ENCODE peak calls at places on chromosomes 4 and X, in ten cellular contexts. D, L, A, Z, H, J, Y, Q, R and T are unnamed samples. For H3K4me1, the result is how much of the 10 kb centered on the place peaks cover.

GRCh38 chr4:96097040-96097607 is 257.2 kb downstream of the PDHA2 start:
- DNase-seq in D (no peak), L (no peak), A (no peak), Z (no peak), H (no peak), J (no peak), Y (no peak), Q (no peak), R (no peak), T (no peak)

GRCh38 chrX:95764972-95765451 is 919.6 kb upstream of the DIAPH2 start:
- DNase-seq in D (no peak), L (peak), A (peak), Z (peak), H (peak), J (no peak), Y (peak), Q (peak), R (no peak), T (no peak)

GRCh38 chr4:176400816-176401461 is 81.2 kb downstream of the SPCS3 start:
- DNase-seq in D (no peak), L (no peak), A (peak), Z (no peak), H (no peak), J (no peak), Y (no peak), Q (no peak), R (no peak), T (no peak)

GRCh38 chr4:22338806-22339205 is 177.1 kb downstream of the ADGRA3 start:
- DNase-seq in D (no peak), L (no peak), A (no peak), Z (no peak), H (peak), J (no peak), Y (no peak), Q (no peak), R (no peak), T (no peak)

GRCh38 chr4:128468485-128468989 is 180.9 kb upstream of the PGRMC2 start:
- DNase-seq in D (no peak), L (no peak), A (peak), Z (no peak), H (peak), J (peak), Y (peak), Q (no peak), R (no peak), T (no peak)

GRCh38 chrX:40155617-40156471 is 58.1 kb upstream of the BCOR start:
- DNase-seq in D (no peak), L (no peak), A (no peak), Z (no peak), H (no peak), J (no peak), Y (peak), Q (no peak), R (no peak), T (no peak)

GRCh38 chrX:153771686-153772607 is 7.9 kb downstream of the PLXNB3 start:
- DNase-seq in D (no peak), L (no peak), A (no peak), Z (no peak), H (no peak), J (no peak), Y (peak), Q (no peak), R (no peak), T (no peak)

GRCh38 chr4:34250562-34250961 is 1993.8 kb downstream of the ARAP2 start:
- DNase-seq in D (no peak), L (no peak), A (peak), Z (no peak), H (no peak), J (no peak), Y (no peak), Q (no peak), R (no peak), T (no peak)

GRCh38 chrX:119482497-119483480 is 14.5 kb downstream of the SLC25A5 start:
- DNase-seq in D (peak), L (peak), A (peak), Z (peak), H (peak), J (peak), Y (peak), Q (peak), R (no peak), T (peak)

GRCh38 chr4:77047037-77047436 is 28.8 kb downstream of the CCNI start:
- DNase-seq in D (no peak), L (peak), A (peak), Z (no peak), H (no peak), J (no peak), Y (peak), Q (no peak), R (no peak), T (no peak)

GRCh38 chrX:134764202-134764785 is 106.0 kb upstream of the PLAC1 start:
- DNase-seq in D (no peak), L (peak), A (no peak), Z (no peak), H (no peak), J (no peak), Y (peak), Q (no peak), R (no peak), T (no peak)

GRCh38 chr4:108181704-108182103 is 13.0 kb upstream of the LEF1 start:
- DNase-seq in D (no peak), L (peak), A (no peak), Z (no peak), H (no peak), J (no peak), Y (no peak), Q (no peak), R (no peak), T (no peak)

GRCh38 chr4:171042989-171043524 is 770.1 kb upstream of the GALNTL6 start:
- DNase-seq in D (peak), L (no peak), A (no peak), Z (no peak), H (peak), J (no peak), Y (no peak), Q (no peak), R (no peak), T (peak)

GRCh38 chrX:150352581-150352980 is 10.5 kb upstream of the MAMLD1 start:
- DNase-seq in D (no peak), L (no peak), A (peak), Z (no peak), H (no peak), J (no peak), Y (no peak), Q (no peak), R (no peak), T (no peak)

GRCh38 chr4:66766557-66766956 is 778.7 kb downstream of the CENPC start:
- DNase-seq in D (no peak), L (no peak), A (no peak), Z (peak), H (no peak), J (no peak), Y (no peak), Q (no peak), R (no peak), T (no peak)

GRCh38 chrX:12339921-12340320 is 201.6 kb downstream of the FRMPD4 start:
- DNase-seq in D (no peak), L (no peak), A (no peak), Z (no peak), H (no peak), J (no peak), Y (no peak), Q (no peak), R (no peak), T (no peak)

GRCh38 chrX:49106930-49107329 is 16.6 kb downstream of the GPKOW start:
- DNase-seq in D (no peak), L (no peak), A (peak), Z (peak), H (peak), J (no peak), Y (peak), Q (peak), R (no peak), T (no peak)

GRCh38 chr4:1207603-1208265 is 35.4 kb upstream of the SPON2 start:
- DNase-seq in D (peak), L (no peak), A (peak), Z (no peak), H (peak), J (peak), Y (peak), Q (no peak), R (no peak), T (peak)

GRCh38 chr4:2827071-2827873 is 16.4 kb upstream of the ADD1 start:
- DNase-seq in D (peak), L (no peak), A (no peak), Z (no peak), H (no peak), J (no peak), Y (no peak), Q (no peak), R (no peak), T (peak)

GRCh38 chrX:70444326-70445196 is at the start of gene DLG3:
- DNase-seq in D (no peak), L (no peak), A (peak), Z (peak), H (peak), J (no peak), Y (peak), Q (no peak), R (no peak), T (no peak)

GRCh38 chr4:161256716-161257115 is 907.1 kb downstream of the FSTL5 start:
- DNase-seq in D (no peak), L (peak), A (no peak), Z (no peak), H (no peak), J (no peak), Y (no peak), Q (no peak), R (no peak), T (no peak)

GRCh38 chrX:135416546-135416945 is 5.2 kb upstream of the SMIM10L2A start:
- DNase-seq in D (no peak), L (no peak), A (no peak), Z (no peak), H (no peak), J (no peak), Y (no peak), Q (no peak), R (no peak), T (no peak)

GRCh38 chr4:145494666-145495065 is 13.0 kb downstream of the SMAD1 start:
- DNase-seq in D (no peak), L (no peak), A (no peak), Z (no peak), H (no peak), J (no peak), Y (no peak), Q (no peak), R (no peak), T (no peak)

GRCh38 chr4:140071806-140072205 is 82.2 kb downstream of the MAML3 start:
- DNase-seq in D (no peak), L (peak), A (peak), Z (no peak), H (no peak), J (peak), Y (no peak), Q (no peak), R (no peak), T (no peak)

GRCh38 chrX:48492293-48492910 is 16.4 kb upstream of the PORCN start:
- DNase-seq in D (no peak), L (no peak), A (peak), Z (no peak), H (no peak), J (no peak), Y (no peak), Q (no peak), R (no peak), T (no peak)

DNA sequence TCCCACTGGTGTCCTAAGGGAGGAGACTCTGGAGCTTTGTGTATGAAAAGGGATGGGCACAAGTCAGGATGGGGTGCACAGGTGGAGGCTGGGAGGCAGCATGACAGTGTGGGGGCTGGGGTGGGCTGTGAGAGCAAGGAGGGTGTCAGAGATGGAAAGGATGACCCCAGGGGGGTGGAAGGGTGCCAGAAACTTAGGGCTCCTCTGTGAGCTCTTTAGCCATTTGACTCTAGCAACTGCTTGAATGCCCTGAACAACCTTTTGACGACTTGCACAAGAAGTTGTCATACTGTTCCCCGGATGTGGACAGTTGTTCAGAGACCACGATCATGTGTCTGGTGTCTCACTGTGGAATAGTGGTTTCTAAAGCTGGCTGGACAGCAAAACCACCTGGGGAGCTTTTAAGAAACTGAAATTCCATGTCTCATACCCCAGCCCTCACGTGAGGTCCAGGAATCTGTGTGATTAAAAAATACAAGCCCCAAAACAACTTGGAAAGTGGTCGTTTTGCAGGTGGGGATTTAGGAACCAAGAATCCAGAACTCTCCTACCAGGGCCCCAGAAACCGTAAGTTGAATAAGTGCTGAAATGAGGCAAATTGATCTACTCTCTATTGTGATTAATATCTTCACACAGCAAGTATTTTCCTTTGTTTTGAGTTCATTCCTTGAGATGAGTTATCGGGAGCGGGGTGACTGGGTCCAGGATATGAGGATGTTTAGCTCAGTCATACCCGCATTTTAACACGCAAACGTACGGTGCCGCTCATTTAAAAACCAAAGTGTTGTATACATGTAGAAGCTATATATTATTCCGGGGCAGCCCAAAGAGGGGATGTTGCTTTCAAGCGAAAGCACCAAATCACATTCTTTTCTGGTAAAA is 3.4 kb downstream of the RHOH start:
- DNase-seq in D (no peak), L (peak), A (peak), Z (no peak), H (no peak), J (no peak), Y (no peak), Q (no peak), R (no peak), T (no peak)
- H3K27ac ChIP-seq in D (no peak), L (peak), A (no peak), Z (no peak), H (no peak), J (no peak), Y (no peak), Q (no peak), R (no peak), T (no peak)

DNA sequence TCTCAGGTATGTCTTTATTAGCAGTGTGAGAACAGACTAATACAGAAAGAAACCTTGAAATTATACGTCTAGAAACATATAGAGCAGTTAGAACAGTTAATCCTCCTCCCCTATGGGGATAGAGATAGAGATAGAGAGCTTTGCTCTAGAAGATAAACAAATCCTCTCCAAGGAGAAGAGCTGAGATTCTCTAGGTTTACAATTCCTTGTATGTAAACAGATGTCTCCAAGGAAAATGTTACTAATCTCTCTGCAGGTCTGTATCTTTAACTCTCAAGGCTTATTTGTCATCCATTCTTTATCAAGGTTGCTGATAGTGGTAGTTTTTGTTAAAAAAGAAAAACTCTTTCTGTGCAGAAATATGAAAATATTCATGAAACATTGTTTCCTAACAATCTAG is 282.1 kb upstream of the GIMD1 start:
- DNase-seq in D (no peak), L (no peak), A (no peak), Z (no peak), H (no peak), J (no peak), Y (no peak), Q (no peak), R (no peak), T (no peak)
- TF ChIP-seq CTCF in D (no peak), L (no peak), A (no peak), Z (no peak), H (no peak), J (no peak), Y (no peak), Q (no peak), R (no peak), T (no peak)

GRCh38 chr4:70943115-70943514 is 40.9 kb downstream of the MOB1B start:
- DNase-seq in D (no peak), L (no peak), A (no peak), Z (no peak), H (no peak), J (no peak), Y (no peak), Q (no peak), R (no peak), T (no peak)
- H3K4me1 ChIP-seq in D (under half), L (under half), A (under half), Z (under half), H (under half), J (under half), Y (under half), Q (under half), R (under half), T (under half)

DNA sequence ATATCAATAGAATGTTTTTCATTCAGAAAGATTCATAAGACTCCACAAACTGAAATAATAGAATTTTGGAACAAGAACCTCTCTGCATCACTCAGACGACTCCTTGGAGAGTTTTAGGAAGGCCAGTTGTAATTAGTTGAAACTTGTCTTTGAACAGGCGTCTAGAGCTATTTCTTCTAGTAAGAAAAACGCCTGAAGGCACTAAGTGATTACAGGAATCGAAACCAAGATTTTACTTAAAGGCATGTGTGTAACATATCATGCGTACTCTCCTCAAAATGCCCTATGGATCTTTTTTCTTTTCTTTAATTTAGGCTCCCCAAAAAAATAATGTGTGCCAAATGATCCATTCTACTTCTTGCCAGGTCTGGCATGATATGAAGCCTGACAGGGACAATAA is 80.2 kb upstream of the ATOH1 start:
- DNase-seq in D (no peak), L (peak), A (no peak), Z (no peak), H (no peak), J (no peak), Y (no peak), Q (no peak), R (no peak), T (no peak)
- H3K27ac ChIP-seq in D (no peak), L (no peak), A (no peak), Z (no peak), H (no peak), J (no peak), Y (no peak), Q (no peak), R (no peak), T (no peak)

GRCh38 chr4:52585379-52585778 is 73.7 kb downstream of the USP46 start:
- DNase-seq in D (no peak), L (no peak), A (no peak), Z (no peak), H (no peak), J (no peak), Y (no peak), Q (no peak), R (no peak), T (no peak)

GRCh38 chr4:52586069-52586468 is 73.0 kb downstream of the USP46 start:
- DNase-seq in D (no peak), L (no peak), A (peak), Z (no peak), H (no peak), J (no peak), Y (no peak), Q (no peak), R (no peak), T (no peak)

GRCh38 chr4:52592287-52592686 is 66.8 kb downstream of the USP46 start:
- DNase-seq in D (no peak), L (no peak), A (no peak), Z (no peak), H (no peak), J (no peak), Y (no peak), Q (no peak), R (no peak), T (no peak)

GRCh38 chr4:52588771-52589591 is 70.1 kb downstream of the USP46 start:
- DNase-seq in D (no peak), L (no peak), A (peak), Z (no peak), H (no peak), J (peak), Y (no peak), Q (no peak), R (no peak), T (no peak)

DNA sequence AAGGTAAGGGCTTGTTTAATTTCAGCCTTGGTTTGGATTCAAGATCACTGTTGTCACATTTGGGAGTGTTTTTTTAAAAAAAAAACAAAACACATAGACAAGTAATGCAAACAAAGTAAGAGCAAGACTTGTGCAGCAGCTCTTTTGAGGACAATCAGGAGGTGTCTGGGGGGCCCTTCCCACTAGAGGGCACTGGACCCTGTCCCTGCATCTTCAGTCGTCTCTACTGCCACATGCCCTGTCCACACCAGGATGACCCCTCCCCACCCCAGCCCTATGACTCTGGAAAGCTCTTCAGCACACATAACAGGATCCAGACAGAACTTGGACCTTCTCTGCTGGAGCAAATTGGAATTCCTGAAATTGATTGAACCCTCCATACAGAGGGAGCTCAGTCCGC is 71.0 kb downstream of the USP46 start:
- DNase-seq in D (no peak), L (no peak), A (peak), Z (peak), H (peak), J (no peak), Y (peak), Q (peak), R (peak), T (no peak)
- TF ChIP-seq CTCF in D (peak), L (peak), A (peak), Z (peak), H (no peak), J (peak), Y (peak), Q (no peak), R (peak), T (peak)

GRCh38 chr4:6908397-6909112 is 1.1 kb upstream of the TBC1D14 start:
- DNase-seq in D (no peak), L (no peak), A (peak), Z (no peak), H (no peak), J (no peak), Y (peak), Q (no peak), R (no peak), T (no peak)
- H3K4me1 ChIP-seq in D (under half), L (under half), A (under half), Z (under half), H (under half), J (under half), Y (under half), Q (under half), R (under half), T (under half)

GRCh38 chr4:147770831-147771230 is 38.9 kb downstream of the ARHGAP10 start:
- DNase-seq in D (no peak), L (no peak), A (no peak), Z (no peak), H (no peak), J (no peak), Y (no peak), Q (no peak), R (no peak), T (no peak)
- H3K27ac ChIP-seq in D (peak), L (no peak), A (no peak), Z (no peak), H (no peak), J (no peak), Y (peak), Q (no peak), R (no peak), T (peak)

GRCh38 chrX:20739038-20739745 is 472.5 kb upstream of the RPS6KA3 start:
- DNase-seq in D (no peak), L (peak), A (no peak), Z (no peak), H (no peak), J (no peak), Y (no peak), Q (no peak), R (no peak), T (no peak)

GRCh38 chrX:20742106-20742505 is 475.4 kb upstream of the RPS6KA3 start:
- DNase-seq in D (no peak), L (no peak), A (no peak), Z (no peak), H (no peak), J (no peak), Y (peak), Q (no peak), R (no peak), T (no peak)

GRCh38 chrX:20743054-20743453 is 476.3 kb upstream of the RPS6KA3 start:
- DNase-seq in D (no peak), L (no peak), A (no peak), Z (no peak), H (no peak), J (no peak), Y (peak), Q (no peak), R (no peak), T (no peak)

GRCh38 chrX:20740443-20740842 is 473.7 kb upstream of the RPS6KA3 start:
- DNase-seq in D (no peak), L (no peak), A (no peak), Z (no peak), H (no peak), J (no peak), Y (no peak), Q (no peak), R (no peak), T (no peak)
- TF ChIP-seq CTCF in D (no peak), L (no peak), A (no peak), Z (peak), H (no peak), J (no peak), Y (no peak), Q (no peak), R (peak), T (no peak)

GRCh38 chr4:177961709-177962380 is 519.6 kb upstream of the AGA start:
- DNase-seq in D (no peak), L (no peak), A (no peak), Z (no peak), H (no peak), J (no peak), Y (no peak), Q (no peak), R (no peak), T (no peak)
- H3K4me1 ChIP-seq in D (under half), L (under half), A (under half), Z (under half), H (under half), J (under half), Y (under half), Q (under half), R (under half), T (under half)

GRCh38 chr4:147846318-147847135 is 114.6 kb downstream of the ARHGAP10 start:
- DNase-seq in D (no peak), L (no peak), A (no peak), Z (no peak), H (no peak), J (no peak), Y (no peak), Q (no peak), R (no peak), T (no peak)
- H3K27ac ChIP-seq in D (peak), L (no peak), A (no peak), Z (no peak), H (peak), J (no peak), Y (no peak), Q (no peak), R (no peak), T (no peak)